ENCODE peak calls at places on chromosomes 12 and 14, in nine cellular contexts. Y is iPS-NIHi11, P is MV-4-11, B is adipocyte, V is NCI-H1092, K is progenitor cell of endocrine pancreas, E is HTR-8/SVneo, H is lower lobe of right lung, L is right cardiac atrium. F is an unnamed sample.

GRCh38 chr12:12745576-12746211 is 28.5 kb downstream of the CDKN1B start:
- DNase-seq in L (no peak), B (no peak), K (no peak), H (no peak), Y (no peak), V (no peak), P (no peak), E (no peak), F (no peak)

GRCh38 chr12:49867580-49868341 is 24.9 kb upstream of the BCDIN3D start:
- DNase-seq in L (peak), V (no peak), Y (no peak), B (no peak), P (no peak), E (no peak), K (no peak), H (no peak), F (no peak)

GRCh38 chr14:93017898-93018297 is 94.9 kb downstream of the CHGA start:
- DNase-seq in L (peak), P (no peak), V (no peak), H (no peak), E (no peak), K (no peak), Y (no peak), B (no peak), F (no peak)

GRCh38 chr12:119808441-119808840 is 68.7 kb downstream of the CIT start:
- DNase-seq in L (no peak), V (no peak), B (no peak), H (no peak), Y (no peak), E (no peak), K (no peak), P (no peak), F (no peak)

GRCh38 chr12:38664661-38665269 is 240.6 kb downstream of the CPNE8 start:
- DNase-seq in P (peak), V (no peak), H (no peak), K (no peak), Y (peak), L (no peak), E (no peak), B (no peak), F (peak)

GRCh38 chr12:57237653-57237951 is 8.1 kb downstream of the SHMT2 start:
- DNase-seq in B (no peak), P (no peak), K (no peak), L (no peak), H (no peak), V (no peak), Y (no peak), E (no peak), F (no peak)

GRCh38 chr14:61673305-61673704 is 22.0 kb upstream of the HIF1A start:
- DNase-seq in K (no peak), H (no peak), V (no peak), B (peak), L (no peak), Y (no peak), P (no peak), E (no peak), F (no peak)

GRCh38 chr14:85596562-85596961 is 66.6 kb downstream of the FLRT2 start:
- DNase-seq in L (no peak), V (peak), K (no peak), B (no peak), P (no peak), Y (no peak), H (no peak), E (no peak), F (no peak)

GRCh38 chr14:38835874-38836273 is 267.2 kb downstream of the SEC23A start:
- DNase-seq in Y (no peak), B (no peak), E (no peak), H (no peak), K (no peak), V (no peak), P (no peak), L (no peak), F (no peak)

GRCh38 chr12:122437656-122438121 is 15.2 kb upstream of the CLIP1 start:
- DNase-seq in K (no peak), L (peak), H (no peak), E (no peak), B (peak), Y (no peak), P (no peak), V (no peak), F (no peak)

GRCh38 chr12:64528616-64529015 is 76.7 kb downstream of the TBK1 start:
- DNase-seq in K (no peak), B (no peak), Y (no peak), E (no peak), P (peak), V (no peak), L (no peak), H (no peak), F (no peak)

GRCh38 chr12:75814856-75815754 is 216.5 kb downstream of the PHLDA1 start:
- DNase-seq in K (no peak), P (peak), H (no peak), Y (peak), V (no peak), E (no peak), B (peak), L (peak), F (no peak)

GRCh38 chr14:46245281-46245680 is 406.3 kb downstream of the RPL10L start:
- DNase-seq in V (no peak), Y (no peak), B (no peak), P (no peak), K (no peak), L (no peak), E (no peak), H (no peak), F (no peak)